ENCODE peak calls at places on chromosomes 1 and 21, in four cellular contexts. C, E, W and K are unnamed samples.

GRCh38 chr1:84117868-84118267 is 26.2 kb upstream of the PRKACB start:
- DNase-seq in C (peak), E (no peak), W (peak), K (peak)

GRCh38 chr1:232635778-232636356 is 5.9 kb upstream of the SIPA1L2 start:
- DNase-seq in C (peak), E (peak), W (peak), K (peak)

GRCh38 chr1:39348278-39348677 is 143.2 kb upstream of the BMP8A start:
- DNase-seq in C (no peak), E (no peak), W (no peak), K (no peak)

GRCh38 chr1:67953301-67953700 is 97.1 kb downstream of the DIRAS3 start:
- DNase-seq in C (peak), E (no peak), W (no peak), K (no peak)

GRCh38 chr1:42266253-42267135 is 68.5 kb downstream of the FOXJ3 start:
- DNase-seq in C (no peak), E (no peak), W (peak), K (peak)

GRCh38 chr1:2091611-2092604 is 41.7 kb downstream of the PRKCZ start:
- DNase-seq in C (no peak), E (no peak), W (no peak), K (peak)

GRCh38 chr1:109901508-109902145 is 9.0 kb upstream of the CSF1 start:
- DNase-seq in C (no peak), E (no peak), W (peak), K (no peak)

GRCh38 chr21:15521644-15522001 is 208.2 kb upstream of the USP25 start:
- DNase-seq in C (no peak), E (no peak), W (peak), K (no peak)

GRCh38 chr1:65063025-65063424 is 85.0 kb upstream of the AK4 start:
- DNase-seq in C (no peak), E (no peak), W (no peak), K (no peak)

GRCh38 chr1:218390625-218391024 is 45.5 kb downstream of the TGFB2 start:
- DNase-seq in C (peak), E (peak), W (peak), K (peak)

GRCh38 chr1:153355445-153356071 is 2.1 kb upstream of the S100A9 start:
- DNase-seq in C (peak), E (peak), W (peak), K (peak)

GRCh38 chr1:82388679-82389078 is 587.9 kb downstream of the ADGRL2 start:
- DNase-seq in C (peak), E (no peak), W (peak), K (peak)

GRCh38 chr1:2300004-2300771 is 72.1 kb downstream of the SKI start:
- DNase-seq in C (no peak), E (no peak), W (no peak), K (no peak)

GRCh38 chr1:117481410-117481809 is 114.2 kb downstream of the MAN1A2 start:
- DNase-seq in C (no peak), E (no peak), W (no peak), K (no peak)

GRCh38 chr1:206573772-206574161 is 38.5 kb downstream of the EIF2D start:
- DNase-seq in C (no peak), E (no peak), W (no peak), K (no peak)

GRCh38 chr1:206578115-206578935 is 33.9 kb downstream of the EIF2D start:
- DNase-seq in C (no peak), E (no peak), W (peak), K (no peak)

GRCh38 chr1:206578959-206579358 is 33.3 kb downstream of the EIF2D start:
- DNase-seq in C (no peak), E (peak), W (no peak), K (no peak)

GRCh38 chr1:206575165-206575893 is 36.9 kb downstream of the EIF2D start:
- DNase-seq in C (peak), E (no peak), W (peak), K (peak)

DNA sequence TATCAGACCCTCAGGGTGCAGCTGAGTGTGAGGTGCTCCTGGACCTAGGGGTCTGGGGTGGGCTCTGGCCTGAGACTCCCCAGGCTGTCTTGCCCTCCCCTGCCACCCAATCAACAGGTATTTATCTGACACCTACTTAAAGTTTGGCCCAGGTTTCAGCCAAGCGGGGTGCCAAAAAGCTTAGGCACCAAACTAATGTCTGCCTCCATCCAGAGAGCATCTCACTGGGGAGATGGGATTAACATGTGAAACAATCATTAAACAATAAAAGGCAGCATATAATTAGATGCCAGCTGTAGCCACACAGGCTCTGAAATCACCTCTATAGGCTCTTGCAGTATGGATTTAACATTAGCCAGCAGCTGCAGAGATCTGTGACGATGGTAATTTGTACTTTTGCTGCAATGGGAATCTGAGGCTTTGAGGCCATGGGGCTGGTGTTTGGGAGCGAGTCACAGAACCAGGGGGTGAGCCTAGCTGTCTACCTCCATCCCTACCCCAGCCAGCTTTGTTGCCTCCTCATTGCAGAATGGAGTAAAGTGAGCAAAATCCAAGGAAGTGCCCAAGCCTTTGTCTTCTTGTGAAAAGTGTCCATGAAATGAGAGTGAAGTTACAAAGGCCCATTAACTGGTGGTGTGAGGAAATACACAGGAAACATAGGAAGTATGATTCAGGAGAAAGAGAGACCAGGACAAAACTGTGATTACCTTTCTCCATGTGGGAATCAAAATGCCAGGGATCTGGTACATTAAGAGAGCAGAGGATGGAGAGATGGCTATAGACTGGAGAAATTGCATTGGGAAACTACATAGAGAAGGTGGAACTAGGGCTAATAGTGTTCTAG is 36.1 kb downstream of the EIF2D start:
- DNase-seq in C (no peak), E (no peak), W (no peak), K (no peak)
- H3K4me3 ChIP-seq in C (no peak), E (no peak), W (no peak), K (no peak)

DNA sequence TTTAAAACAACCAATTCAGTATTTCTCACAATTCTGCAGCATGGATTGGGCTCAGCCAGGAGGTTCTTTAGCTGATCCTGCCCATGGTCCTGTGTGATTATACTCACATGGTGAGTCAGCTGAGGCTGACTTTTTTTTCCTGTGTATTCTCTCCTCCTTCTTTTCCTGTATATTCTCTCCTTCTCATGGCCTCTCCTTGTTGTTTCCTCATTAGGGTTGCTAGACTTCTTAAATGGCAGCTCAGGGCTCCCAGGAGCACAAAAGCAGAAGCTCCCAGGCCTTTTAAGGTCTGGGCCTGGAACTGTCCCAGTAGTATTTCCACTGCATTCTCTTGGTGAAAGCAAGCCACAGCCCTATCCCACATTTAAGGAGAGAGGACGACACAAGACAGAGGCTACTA is 26.8 kb downstream of the VANGL1 start:
- DNase-seq in C (peak), E (no peak), W (no peak), K (peak)
- H3K4me3 ChIP-seq in C (no peak), E (no peak), W (no peak), K (no peak)

GRCh38 chr1:31548518-31548898 is 27.8 kb upstream of the TINAGL1 start:
- DNase-seq in C (no peak), E (peak), W (peak), K (no peak)
- H3K4me3 ChIP-seq in C (no peak), E (no peak), W (no peak), K (no peak)

GRCh38 chr21:37006243-37006520 is 320 bp upstream of the RIPPLY3 start:
- DNase-seq in C (no peak), E (peak), W (no peak), K (no peak)

GRCh38 chr21:37009740-37010341 is 3.3 kb downstream of the RIPPLY3 start:
- DNase-seq in C (peak), E (peak), W (peak), K (peak)

GRCh38 chr21:37005548-37006242 is 807 bp upstream of the RIPPLY3 start:
- DNase-seq in C (no peak), E (no peak), W (no peak), K (no peak)

GRCh38 chr21:37008705-37009104 is 2.2 kb downstream of the RIPPLY3 start:
- DNase-seq in C (no peak), E (peak), W (no peak), K (no peak)

GRCh38 chr21:37006521-37007291 is at the start of gene RIPPLY3:
- DNase-seq in C (peak), E (peak), W (peak), K (peak)
- H3K4me3 ChIP-seq in C (peak), E (peak), W (peak), K (peak)

DNA sequence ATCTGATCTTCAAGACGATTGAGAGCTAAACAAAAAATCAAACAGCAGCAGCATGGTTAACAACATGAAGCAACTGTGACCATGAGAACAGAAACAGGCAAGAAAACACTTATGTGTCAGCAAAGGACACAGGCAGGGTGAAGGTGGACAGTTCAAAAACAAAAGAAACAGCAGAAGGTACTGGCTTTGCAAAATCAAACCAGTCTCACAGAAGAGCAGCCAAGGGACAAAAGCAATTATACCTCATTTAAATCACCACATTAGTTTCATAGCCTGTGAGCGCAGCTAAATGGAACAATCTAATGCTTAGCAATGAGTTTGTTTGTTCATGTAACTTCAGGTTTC is 59.1 kb downstream of the CAPN2 start:
- DNase-seq in C (peak), E (no peak), W (no peak), K (no peak)
- H3K4me3 ChIP-seq in C (no peak), E (no peak), W (no peak), K (no peak)

GRCh38 chr1:55476445-55477015 is 261.4 kb upstream of the USP24 start:
- DNase-seq in C (peak), E (peak), W (no peak), K (peak)
- H3K4me3 ChIP-seq in C (no peak), E (no peak), W (no peak), K (no peak)

GRCh38 chr1:207088731-207089626 is at the start of gene C4BPB:
- DNase-seq in C (no peak), E (no peak), W (peak), K (no peak)
- H3K4me3 ChIP-seq in C (no peak), E (no peak), W (no peak), K (no peak)

DNA sequence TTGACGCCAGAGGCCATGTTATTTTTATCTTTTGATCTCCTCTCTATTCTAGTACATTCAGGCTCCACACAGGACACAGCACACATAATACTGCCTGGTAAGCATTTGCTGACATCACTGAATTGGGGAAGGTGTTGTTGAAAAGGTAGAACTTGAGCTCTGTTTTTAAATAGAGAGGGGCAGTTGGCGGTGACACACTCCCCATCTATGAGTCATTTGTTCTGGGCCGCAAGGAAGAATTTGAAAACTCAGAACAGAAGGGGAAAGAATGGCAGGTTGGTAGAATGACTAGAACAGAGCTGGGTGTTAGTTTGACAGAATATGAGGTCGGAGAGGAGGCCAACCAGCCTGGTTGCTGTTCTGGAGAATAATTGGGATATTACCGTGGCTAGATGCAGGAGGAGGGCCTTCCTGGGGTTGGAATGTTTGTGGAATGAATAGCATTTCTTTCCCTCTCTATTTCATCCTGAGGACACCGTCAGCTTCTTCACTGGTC is 52.1 kb upstream of the ERRFI1 start:
- DNase-seq in C (peak), E (no peak), W (peak), K (peak)
- H3K4me3 ChIP-seq in C (no peak), E (no peak), W (peak), K (no peak)